ENCODE peak calls at places on chromosomes 4 and X, in six cellular contexts. X, R, N, E, Q and Y are unnamed samples.

GRCh38 chr4:10099521-10100325 is 16.9 kb downstream of the WDR1 start:
- DNase-seq in N (no peak), E (no peak), X (no peak), Q (no peak), R (no peak), Y (no peak)

GRCh38 chr4:179145746-179146530 is 1703.7 kb upstream of the AGA start:
- DNase-seq in Q (no peak), E (no peak), N (no peak), R (no peak), X (no peak), Y (no peak)

GRCh38 chrX:16577483-16578029 is 72.4 kb upstream of the S100G start:
- DNase-seq in N (no peak), E (no peak), Q (no peak), R (no peak), X (no peak), Y (no peak)

GRCh38 chr4:1244978-1245471 is 3.9 kb downstream of the CTBP1 start:
- DNase-seq in R (no peak), X (no peak), Q (no peak), E (peak), N (no peak), Y (no peak)

GRCh38 chrX:96424007-96424406 is 260.6 kb upstream of the DIAPH2 start:
- DNase-seq in R (no peak), N (no peak), X (no peak), E (no peak), Q (no peak), Y (no peak)

GRCh38 chr4:152494020-152494419 is 41.9 kb downstream of the FBXW7 start:
- DNase-seq in Q (no peak), R (no peak), E (no peak), N (no peak), X (no peak), Y (no peak)

GRCh38 chrX:152912121-152912520 is 14.3 kb downstream of the ZNF185 start:
- DNase-seq in R (no peak), X (no peak), N (no peak), Q (no peak), E (peak), Y (no peak)

GRCh38 chr4:140116442-140117104 is 37.4 kb downstream of the MAML3 start:
- DNase-seq in E (no peak), X (no peak), Q (no peak), N (no peak), R (no peak), Y (no peak)

GRCh38 chr4:176319704-176320339 is at the start of gene SPCS3:
- DNase-seq in N (peak), R (peak), X (peak), Q (peak), E (peak), Y (peak)

GRCh38 chr4:18689308-18689915 is 667.9 kb upstream of the LCORL start:
- DNase-seq in N (peak), X (no peak), R (peak), Q (no peak), E (peak), Y (no peak)

GRCh38 chr4:65391814-65392213 is 278.5 kb downstream of the EPHA5 start:
- DNase-seq in E (no peak), R (no peak), N (no peak), Q (no peak), X (no peak), Y (no peak)

GRCh38 chr4:80471701-80472100 is 136.2 kb downstream of the CFAP299 start:
- DNase-seq in X (no peak), R (no peak), E (no peak), Q (no peak), N (no peak), Y (no peak)

GRCh38 chr4:138451264-138451663 is 209.1 kb upstream of the SLC7A11 start:
- DNase-seq in X (no peak), N (no peak), Q (no peak), R (no peak), E (no peak), Y (no peak)

GRCh38 chrX:149541521-149542047 is 772 bp downstream of the EOLA1 start:
- DNase-seq in E (peak), N (no peak), X (no peak), R (no peak), Q (no peak), Y (no peak)

GRCh38 chr4:1487106-1487505 is 80.9 kb upstream of the NKX1-1 start:
- DNase-seq in X (no peak), Q (no peak), E (no peak), R (no peak), N (no peak), Y (no peak)

GRCh38 chr4:2059726-2060577 is 825 bp downstream of the NAT8L start:
- DNase-seq in R (no peak), X (no peak), E (no peak), N (no peak), Q (no peak), Y (no peak)

GRCh38 chrX:131626681-131627296 is 82.9 kb downstream of the OR13H1 start:
- DNase-seq in R (no peak), Q (no peak), X (no peak), E (no peak), N (no peak), Y (no peak)

GRCh38 chr4:137660211-137660610 is 127.9 kb upstream of the PCDH18 start:
- DNase-seq in N (no peak), R (no peak), E (no peak), X (no peak), Q (no peak), Y (no peak)

GRCh38 chr4:24470681-24471622 is 113.4 kb downstream of the DHX15 start:
- DNase-seq in N (no peak), Q (no peak), R (peak), E (no peak), X (no peak), Y (peak)

GRCh38 chr4:82865592-82865991 is 25.4 kb downstream of the SEC31A start:
- DNase-seq in Q (no peak), N (peak), X (no peak), E (no peak), R (no peak), Y (no peak)
- TF ChIP-seq TAF1 in Q (no peak), N (no peak), X (no peak), E (no peak), R (no peak), Y (no peak)

GRCh38 chrX:46836701-46837542 is at the start of gene RP2:
- DNase-seq in N (peak), X (peak), R (peak), Q (peak), E (peak), Y (peak)

GRCh38 chrX:46831620-46832327 is 5.1 kb upstream of the RP2 start:
- DNase-seq in X (no peak), R (no peak), N (no peak), E (no peak), Q (no peak), Y (no peak)
- TF ChIP-seq POLR2A in X (no peak), R (no peak), N (no peak), E (no peak), Q (no peak), Y (no peak)

DNA sequence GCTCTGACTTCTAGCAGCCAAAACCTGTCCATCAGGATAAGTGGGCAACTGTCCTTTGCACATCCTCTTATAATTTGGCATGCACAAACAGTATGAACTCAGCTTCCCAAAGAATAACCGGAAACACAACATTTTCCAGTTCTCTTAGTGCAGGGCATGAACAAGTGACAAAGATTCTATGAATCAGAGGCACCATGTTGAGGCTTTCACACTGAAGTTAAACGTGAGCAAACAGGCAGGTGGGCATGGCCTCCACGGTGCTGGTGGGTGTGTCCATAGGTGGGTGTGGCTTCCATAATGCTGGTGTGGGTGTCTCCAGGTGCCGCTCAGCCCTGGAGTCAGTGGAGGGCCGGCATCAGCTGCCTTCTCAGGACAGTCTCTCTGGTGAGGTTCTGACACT is 196.5 kb downstream of the SMIM20 start:
- DNase-seq in R (no peak), X (no peak), E (no peak), Q (no peak), N (no peak), Y (no peak)
- TF ChIP-seq POLR2AphosphoS5 in R (no peak), X (no peak), E (no peak), Q (no peak), N (no peak), Y (no peak)

GRCh38 chrX:24241822-24242648 is 71.8 kb downstream of the SUPT20HL2 start:
- DNase-seq in Q (no peak), N (peak), R (no peak), E (peak), X (no peak), Y (no peak)
- TF ChIP-seq TAF1 in Q (no peak), N (no peak), R (no peak), E (no peak), X (no peak), Y (no peak)